ENCODE peak calls at places on chromosome 2, in ten cellular contexts. R, D, X, V, J, U, N, K, C and W are unnamed samples.

GRCh38 chr2:161599842-161600241 is 24.4 kb upstream of the SLC4A10 start:
- DNase-seq in R (no peak), D (no peak), X (no peak), V (no peak), J (no peak), U (no peak), N (no peak), K (no peak), C (no peak), W (no peak)

GRCh38 chr2:79389475-79389874 is 123.4 kb upstream of the CTNNA2 start:
- DNase-seq in R (no peak), D (no peak), X (no peak), V (no peak), J (no peak), U (no peak), N (no peak), K (no peak), C (no peak), W (no peak)

GRCh38 chr2:102518170-102518569 is 45.1 kb downstream of the SLC9A4 start:
- DNase-seq in R (no peak), D (no peak), X (no peak), V (no peak), J (no peak), U (no peak), N (no peak), K (no peak), C (no peak), W (no peak)

GRCh38 chr2:183148967-183149366 is 24.7 kb downstream of the NUP35 start:
- DNase-seq in R (no peak), D (no peak), X (no peak), V (no peak), J (no peak), U (no peak), N (no peak), K (peak; percentile 6), C (no peak), W (peak; percentile 10)

GRCh38 chr2:158755738-158756137 is 39.4 kb upstream of the DAPL1 start:
- DNase-seq in R (no peak), D (no peak), X (no peak), V (peak; percentile 33), J (peak; percentile 72), U (no peak), N (no peak), K (no peak), C (peak; percentile 54), W (no peak)

GRCh38 chr2:207166349-207167128 is 791 bp upstream of the KLF7 start:
- DNase-seq in R (peak; percentile 83), D (peak; percentile 77), X (peak; percentile 69), V (peak; percentile 87), J (peak; percentile 83), U (peak; percentile 72), N (peak; percentile 88), K (peak; percentile 86), C (peak; percentile 79), W (peak; percentile 77)

GRCh38 chr2:37892436-37893114 is 32.5 kb upstream of the RMDN2 start:
- DNase-seq in R (no peak), D (peak; percentile 54), X (no peak), V (peak; percentile 77), J (no peak), U (peak; percentile 45), N (peak; percentile 22), K (peak; percentile 7), C (no peak), W (no peak)

GRCh38 chr2:236241181-236242056 is 22.8 kb downstream of the ASB18 start:
- DNase-seq in R (no peak), D (no peak), X (no peak), V (no peak), J (no peak), U (no peak), N (peak; percentile 29), K (no peak), C (no peak), W (no peak)

GRCh38 chr2:135245055-135245454 is 193.0 kb downstream of the RAB3GAP1 start:
- DNase-seq in R (peak; percentile 7), D (no peak), X (no peak), V (peak; percentile 30), J (peak; percentile 9), U (no peak), N (no peak), K (peak; percentile 37), C (no peak), W (peak; percentile 42)

GRCh38 chr2:45826889-45827635 is 175.6 kb downstream of the PRKCE start:
- DNase-seq in R (no peak), D (peak; percentile 46), X (no peak), V (no peak), J (no peak), U (no peak), N (peak; percentile 90), K (peak; percentile 64), C (no peak), W (peak; percentile 87)

GRCh38 chr2:70647873-70648481 is 94.4 kb upstream of the TGFA start:
- DNase-seq in R (peak; percentile 72), D (peak; percentile 63), X (peak; percentile 30), V (peak; percentile 80), J (peak; percentile 91), U (peak; percentile 69), N (peak; percentile 56), K (peak; percentile 75), C (peak; percentile 85), W (peak; percentile 48)

GRCh38 chr2:130365963-130366362 is 10.1 kb downstream of the PTPN18 start:
- DNase-seq in R (no peak), D (no peak), X (no peak), V (no peak), J (no peak), U (no peak), N (no peak), K (no peak), C (no peak), W (no peak)

DNA sequence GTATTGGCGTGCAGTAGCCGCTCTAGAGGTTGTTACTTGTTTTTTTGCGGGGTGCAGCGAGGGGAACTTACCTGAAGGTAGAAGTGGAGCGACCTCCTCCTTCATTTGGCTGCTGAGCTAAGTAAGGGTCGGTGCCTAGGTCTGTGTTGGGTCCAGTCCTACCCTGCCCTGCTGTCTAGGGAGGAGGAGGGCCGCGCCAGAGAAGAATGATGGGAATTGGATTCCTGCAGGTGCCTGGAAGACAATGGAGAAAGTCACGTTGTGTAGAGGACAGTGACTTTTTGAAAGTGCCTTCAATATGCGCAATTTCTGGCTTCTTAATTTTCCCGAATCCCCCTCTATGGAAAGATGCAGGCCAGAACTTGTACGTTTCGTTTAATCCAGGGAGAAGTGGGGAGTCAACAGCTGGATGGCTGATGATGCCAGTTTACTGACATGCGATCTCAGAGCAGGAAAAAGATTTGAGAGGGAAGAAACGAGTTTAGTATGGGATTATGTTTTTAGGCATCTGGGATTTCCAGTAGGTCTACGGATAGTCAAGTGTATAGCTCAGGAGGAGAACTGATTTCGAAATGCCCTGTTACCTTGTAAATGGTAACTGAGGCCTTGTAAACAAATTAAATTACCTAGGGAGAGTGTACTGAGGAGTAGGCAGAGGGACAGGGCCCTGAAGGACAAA is 653 bp downstream of the MRPS9 start:
- DNase-seq in R (peak; percentile 1), D (no peak), X (no peak), V (peak; percentile 19), J (peak; percentile 59), U (no peak), N (peak; percentile 3), K (no peak), C (no peak), W (peak; percentile 2)
- H3K4me3 ChIP-seq in R (peak overlapping the region; percentile 76), D (peak overlapping the region; percentile 72), X (peak overlapping the region; percentile 91), V (peak overlapping the region; percentile 87), J (peak overlapping the region; percentile 90), U (peak overlapping the region; percentile 78), N (peak overlapping the region; percentile 85), K (peak overlapping the region; percentile 100), C (peak overlapping the region; percentile 99), W (peak overlapping the region; percentile 97)

GRCh38 chr2:3536682-3537632 is 17.6 kb upstream of the ADI1 start:
- DNase-seq in R (peak; percentile 72), D (peak; percentile 53), X (no peak), V (peak; percentile 30), J (peak; percentile 83), U (peak; percentile 16), N (peak; percentile 47), K (peak; percentile 67), C (peak; percentile 87), W (peak; percentile 65)
- H3K4me3 ChIP-seq in R (peak overlapping the region; percentile 45), D (no peak overlapping the region), X (peak overlapping the region; percentile 3), V (no peak overlapping the region), J (no peak overlapping the region), U (no peak overlapping the region), N (peak overlapping the region; percentile 62), K (peak overlapping the region; percentile 71), C (peak overlapping the region; percentile 52), W (peak overlapping the region; percentile 52)

DNA sequence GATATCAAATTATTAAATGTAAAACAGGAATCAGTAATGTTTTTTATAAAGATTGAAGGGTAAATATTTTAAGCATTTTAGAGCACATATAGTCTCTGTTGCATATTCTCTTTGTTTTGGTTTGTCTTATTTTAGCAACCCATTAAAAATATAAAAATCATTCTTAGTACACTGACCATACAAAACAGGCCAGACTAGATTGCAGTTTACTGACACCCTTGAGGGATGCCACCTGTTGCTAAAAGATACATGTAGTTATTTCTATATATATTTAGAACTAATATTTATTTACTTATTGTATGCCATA is 44.7 kb upstream of the SULT1C3 start:
- DNase-seq in R (no peak), D (no peak), X (no peak), V (no peak), J (no peak), U (no peak), N (no peak), K (no peak), C (no peak), W (no peak)
- H3K4me3 ChIP-seq in R (no peak overlapping the region), D (no peak overlapping the region), X (no peak overlapping the region), V (no peak overlapping the region), J (no peak overlapping the region), U (no peak overlapping the region), N (no peak overlapping the region), K (no peak overlapping the region), C (no peak overlapping the region), W (no peak overlapping the region)

GRCh38 chr2:153291718-153292117 is 186.8 kb downstream of the RPRM start:
- DNase-seq in R (no peak), D (no peak), X (no peak), V (no peak), J (no peak), U (no peak), N (no peak), K (no peak), C (no peak), W (no peak)

DNA sequence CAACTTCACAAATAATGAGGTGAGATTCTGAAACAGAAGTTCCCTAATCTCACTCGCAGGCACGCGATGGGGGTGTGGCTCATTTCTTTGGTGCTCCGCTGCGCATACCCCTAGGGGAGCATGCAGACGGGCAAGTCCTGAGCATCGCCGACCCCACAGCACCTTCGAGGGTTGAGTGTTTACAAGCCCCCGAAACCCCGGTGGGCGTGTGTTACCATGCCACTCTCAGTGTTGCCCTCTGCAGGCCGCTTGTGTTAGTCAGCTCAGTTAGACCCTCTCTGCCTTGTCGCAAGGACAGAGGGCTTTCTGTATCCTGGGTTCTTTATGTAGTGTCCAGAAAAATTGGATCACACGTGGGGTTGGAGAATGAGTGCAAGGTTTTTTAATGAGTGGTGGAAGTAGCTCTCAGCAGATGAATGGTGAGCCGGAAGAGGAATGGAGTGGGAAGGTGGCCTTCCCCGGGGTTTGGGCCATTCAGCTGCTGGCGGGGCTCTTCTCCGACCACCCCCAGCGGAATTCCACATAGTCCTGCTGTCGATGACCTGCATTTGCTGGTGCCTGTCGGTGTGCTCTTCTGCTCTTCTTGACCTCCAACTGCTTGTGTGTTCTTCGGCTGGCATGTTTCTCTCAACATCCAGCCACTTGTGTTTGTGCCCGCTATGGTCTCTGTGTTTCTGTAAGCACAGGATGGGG is 191.3 kb downstream of the RPRM start:
- DNase-seq in R (peak; percentile 47), D (no peak), X (no peak), V (peak; percentile 37), J (peak; percentile 50), U (peak; percentile 5), N (no peak), K (no peak), C (peak; percentile 32), W (no peak)
- H3K4me3 ChIP-seq in R (peak overlapping the region; percentile 28), D (no peak overlapping the region), X (no peak overlapping the region), V (no peak overlapping the region), J (no peak overlapping the region), U (no peak overlapping the region), N (no peak overlapping the region), K (no peak overlapping the region), C (no peak overlapping the region), W (no peak overlapping the region)

GRCh38 chr2:68741238-68741637 is 6.6 kb downstream of the ARHGAP25 start:
- DNase-seq in R (no peak), D (no peak), X (no peak), V (peak; percentile 81), J (no peak), U (no peak), N (no peak), K (no peak), C (no peak), W (no peak)
- H3K4me3 ChIP-seq in R (no peak overlapping the region), D (no peak overlapping the region), X (no peak overlapping the region), V (no peak overlapping the region), J (no peak overlapping the region), U (no peak overlapping the region), N (no peak overlapping the region), K (no peak overlapping the region), C (no peak overlapping the region), W (no peak overlapping the region)